ENCODE peak calls at places on chromosomes 11 and 22, in nine cellular contexts. One of them, this sample, is unnamed.

GRCh38 chr11:120336641-120337132 is 474 bp downstream of the ARHGEF12 start:
- DNase-seq in Calu3: no peak
- DNase-seq in HuH-7.5: peak
- DNase-seq in GM03348: peak
- DNase-seq in neural progenitor cell: no peak
- DNase-seq in non-pigmented ciliary epithelial cell: no peak
- DNase-seq in stimulated activated naive CD4-positive, alpha-beta T cell: peak
- DNase-seq in left lobe of liver: no peak
- DNase-seq in stimulated activated CD8-positive, alpha-beta memory T cell treated with anti-CD3 and anti-CD28 coated beads, Interleukin-15, amount 100 ng/mL, for 4 hours: peak
- DNase-seq in this sample: peak

GRCh38 chr11:34585870-34586654 is 34.8 kb upstream of the EHF start:
- DNase-seq in Calu3: no peak
- DNase-seq in HuH-7.5: peak
- DNase-seq in GM03348: peak
- DNase-seq in neural progenitor cell: peak
- DNase-seq in non-pigmented ciliary epithelial cell: no peak
- DNase-seq in stimulated activated naive CD4-positive, alpha-beta T cell: no peak
- DNase-seq in left lobe of liver: no peak
- DNase-seq in stimulated activated CD8-positive, alpha-beta memory T cell treated with anti-CD3 and anti-CD28 coated beads, Interleukin-15, amount 100 ng/mL, for 4 hours: no peak
- DNase-seq in this sample: no peak

GRCh38 chr22:37126882-37127281 is 17.4 kb upstream of the TMPRSS6 start:
- DNase-seq in Calu3: no peak
- DNase-seq in HuH-7.5: no peak
- DNase-seq in GM03348: no peak
- DNase-seq in neural progenitor cell: peak
- DNase-seq in non-pigmented ciliary epithelial cell: no peak
- DNase-seq in stimulated activated naive CD4-positive, alpha-beta T cell: no peak
- DNase-seq in left lobe of liver: no peak
- DNase-seq in stimulated activated CD8-positive, alpha-beta memory T cell treated with anti-CD3 and anti-CD28 coated beads, Interleukin-15, amount 100 ng/mL, for 4 hours: no peak
- DNase-seq in this sample: no peak

GRCh38 chr22:45703758-45704157 is 32.1 kb downstream of the ATXN10 start:
- DNase-seq in Calu3: no peak
- DNase-seq in HuH-7.5: no peak
- DNase-seq in GM03348: no peak
- DNase-seq in neural progenitor cell: peak
- DNase-seq in non-pigmented ciliary epithelial cell: no peak
- DNase-seq in stimulated activated naive CD4-positive, alpha-beta T cell: no peak
- DNase-seq in left lobe of liver: no peak
- DNase-seq in stimulated activated CD8-positive, alpha-beta memory T cell treated with anti-CD3 and anti-CD28 coated beads, Interleukin-15, amount 100 ng/mL, for 4 hours: no peak
- DNase-seq in this sample: no peak

GRCh38 chr11:79404325-79404724 is 36.5 kb downstream of the TENM4 start:
- DNase-seq in Calu3: no peak
- DNase-seq in HuH-7.5: no peak
- DNase-seq in GM03348: no peak
- DNase-seq in neural progenitor cell: no peak
- DNase-seq in non-pigmented ciliary epithelial cell: no peak
- DNase-seq in stimulated activated naive CD4-positive, alpha-beta T cell: no peak
- DNase-seq in left lobe of liver: no peak
- DNase-seq in stimulated activated CD8-positive, alpha-beta memory T cell treated with anti-CD3 and anti-CD28 coated beads, Interleukin-15, amount 100 ng/mL, for 4 hours: no peak
- DNase-seq in this sample: no peak

GRCh38 chr22:45096256-45096907 is 67.3 kb upstream of the NUP50 start:
- DNase-seq in Calu3: peak
- DNase-seq in HuH-7.5: peak
- DNase-seq in GM03348: peak
- DNase-seq in neural progenitor cell: peak
- DNase-seq in non-pigmented ciliary epithelial cell: no peak
- DNase-seq in stimulated activated naive CD4-positive, alpha-beta T cell: peak
- DNase-seq in left lobe of liver: peak
- DNase-seq in stimulated activated CD8-positive, alpha-beta memory T cell treated with anti-CD3 and anti-CD28 coated beads, Interleukin-15, amount 100 ng/mL, for 4 hours: no peak
- DNase-seq in this sample: peak

GRCh38 chr11:110148775-110149744 is 55.9 kb downstream of the ZC3H12C start:
- DNase-seq in Calu3: no peak
- DNase-seq in HuH-7.5: no peak
- DNase-seq in GM03348: peak
- DNase-seq in neural progenitor cell: no peak
- DNase-seq in non-pigmented ciliary epithelial cell: peak
- DNase-seq in stimulated activated naive CD4-positive, alpha-beta T cell: no peak
- DNase-seq in left lobe of liver: no peak
- DNase-seq in stimulated activated CD8-positive, alpha-beta memory T cell treated with anti-CD3 and anti-CD28 coated beads, Interleukin-15, amount 100 ng/mL, for 4 hours: no peak
- DNase-seq in this sample: no peak

GRCh38 chr22:28408702-28409101 is 270.9 kb downstream of the TTC28 start:
- DNase-seq in Calu3: no peak
- DNase-seq in HuH-7.5: no peak
- DNase-seq in GM03348: no peak
- DNase-seq in neural progenitor cell: no peak
- DNase-seq in non-pigmented ciliary epithelial cell: no peak
- DNase-seq in stimulated activated naive CD4-positive, alpha-beta T cell: no peak
- DNase-seq in left lobe of liver: no peak
- DNase-seq in stimulated activated CD8-positive, alpha-beta memory T cell treated with anti-CD3 and anti-CD28 coated beads, Interleukin-15, amount 100 ng/mL, for 4 hours: no peak
- DNase-seq in this sample: no peak

GRCh38 chr22:38189104-38189503 is 7.5 kb upstream of the PLA2G6 start:
- DNase-seq in Calu3: no peak
- DNase-seq in HuH-7.5: no peak
- DNase-seq in GM03348: no peak
- DNase-seq in neural progenitor cell: no peak
- DNase-seq in non-pigmented ciliary epithelial cell: no peak
- DNase-seq in stimulated activated naive CD4-positive, alpha-beta T cell: no peak
- DNase-seq in left lobe of liver: no peak
- DNase-seq in stimulated activated CD8-positive, alpha-beta memory T cell treated with anti-CD3 and anti-CD28 coated beads, Interleukin-15, amount 100 ng/mL, for 4 hours: no peak
- DNase-seq in this sample: no peak

GRCh38 chr11:57325735-57326048 is 940 bp upstream of the TNKS1BP1 start:
- DNase-seq in Calu3: no peak
- DNase-seq in HuH-7.5: no peak
- DNase-seq in GM03348: no peak
- DNase-seq in neural progenitor cell: no peak
- DNase-seq in non-pigmented ciliary epithelial cell: no peak
- DNase-seq in stimulated activated naive CD4-positive, alpha-beta T cell: no peak
- DNase-seq in left lobe of liver: peak
- DNase-seq in stimulated activated CD8-positive, alpha-beta memory T cell treated with anti-CD3 and anti-CD28 coated beads, Interleukin-15, amount 100 ng/mL, for 4 hours: no peak
- DNase-seq in this sample: no peak

GRCh38 chr11:64125676-64126075 is 40.2 kb downstream of the MACROD1 start:
- DNase-seq in Calu3: no peak
- DNase-seq in HuH-7.5: no peak
- DNase-seq in GM03348: no peak
- DNase-seq in neural progenitor cell: no peak
- DNase-seq in non-pigmented ciliary epithelial cell: no peak
- DNase-seq in stimulated activated naive CD4-positive, alpha-beta T cell: no peak
- DNase-seq in left lobe of liver: no peak
- DNase-seq in stimulated activated CD8-positive, alpha-beta memory T cell treated with anti-CD3 and anti-CD28 coated beads, Interleukin-15, amount 100 ng/mL, for 4 hours: no peak
- DNase-seq in this sample: no peak

GRCh38 chr11:79514269-79514668 is 73.4 kb upstream of the TENM4 start:
- DNase-seq in Calu3: no peak
- DNase-seq in HuH-7.5: no peak
- DNase-seq in GM03348: no peak
- DNase-seq in neural progenitor cell: no peak
- DNase-seq in non-pigmented ciliary epithelial cell: no peak
- DNase-seq in stimulated activated naive CD4-positive, alpha-beta T cell: no peak
- DNase-seq in left lobe of liver: no peak
- DNase-seq in stimulated activated CD8-positive, alpha-beta memory T cell treated with anti-CD3 and anti-CD28 coated beads, Interleukin-15, amount 100 ng/mL, for 4 hours: no peak
- DNase-seq in this sample: no peak

GRCh38 chr11:2432628-2433071 is 11.7 kb downstream of the TRPM5 start:
- DNase-seq in Calu3: no peak
- DNase-seq in HuH-7.5: no peak
- DNase-seq in GM03348: no peak
- DNase-seq in neural progenitor cell: no peak
- DNase-seq in non-pigmented ciliary epithelial cell: no peak
- DNase-seq in stimulated activated naive CD4-positive, alpha-beta T cell: no peak
- DNase-seq in left lobe of liver: no peak
- DNase-seq in stimulated activated CD8-positive, alpha-beta memory T cell treated with anti-CD3 and anti-CD28 coated beads, Interleukin-15, amount 100 ng/mL, for 4 hours: no peak
- DNase-seq in this sample: no peak

GRCh38 chr11:23995891-23996290 is 501.0 kb upstream of the LUZP2 start:
- DNase-seq in Calu3: no peak
- DNase-seq in HuH-7.5: no peak
- DNase-seq in GM03348: no peak
- DNase-seq in neural progenitor cell: no peak
- DNase-seq in non-pigmented ciliary epithelial cell: peak
- DNase-seq in stimulated activated naive CD4-positive, alpha-beta T cell: no peak
- DNase-seq in left lobe of liver: no peak
- DNase-seq in stimulated activated CD8-positive, alpha-beta memory T cell treated with anti-CD3 and anti-CD28 coated beads, Interleukin-15, amount 100 ng/mL, for 4 hours: no peak
- DNase-seq in this sample: no peak

GRCh38 chr22:22571862-22572261 is 12.8 kb upstream of the PRAME start:
- DNase-seq in Calu3: no peak
- DNase-seq in HuH-7.5: no peak
- DNase-seq in GM03348: no peak
- DNase-seq in neural progenitor cell: no peak
- DNase-seq in non-pigmented ciliary epithelial cell: no peak
- DNase-seq in stimulated activated naive CD4-positive, alpha-beta T cell: no peak
- DNase-seq in left lobe of liver: no peak
- DNase-seq in stimulated activated CD8-positive, alpha-beta memory T cell treated with anti-CD3 and anti-CD28 coated beads, Interleukin-15, amount 100 ng/mL, for 4 hours: no peak
- DNase-seq in this sample: no peak

GRCh38 chr11:44573333-44573732 is 7.9 kb downstream of the CD82 start:
- DNase-seq in Calu3: no peak
- DNase-seq in HuH-7.5: no peak
- DNase-seq in GM03348: peak
- DNase-seq in neural progenitor cell: no peak
- DNase-seq in non-pigmented ciliary epithelial cell: no peak
- DNase-seq in stimulated activated naive CD4-positive, alpha-beta T cell: no peak
- DNase-seq in left lobe of liver: no peak
- DNase-seq in stimulated activated CD8-positive, alpha-beta memory T cell treated with anti-CD3 and anti-CD28 coated beads, Interleukin-15, amount 100 ng/mL, for 4 hours: no peak
- DNase-seq in this sample: no peak

GRCh38 chr22:36368359-36368983 is 19.3 kb downstream of the MYH9 start:
- DNase-seq in Calu3: peak
- DNase-seq in HuH-7.5: no peak
- DNase-seq in GM03348: peak
- DNase-seq in neural progenitor cell: peak
- DNase-seq in non-pigmented ciliary epithelial cell: no peak
- DNase-seq in stimulated activated naive CD4-positive, alpha-beta T cell: no peak
- DNase-seq in left lobe of liver: no peak
- DNase-seq in stimulated activated CD8-positive, alpha-beta memory T cell treated with anti-CD3 and anti-CD28 coated beads, Interleukin-15, amount 100 ng/mL, for 4 hours: no peak
- DNase-seq in this sample: peak

GRCh38 chr11:20964985-20965384 is 295.6 kb downstream of the NELL1 start:
- DNase-seq in Calu3: no peak
- DNase-seq in HuH-7.5: no peak
- DNase-seq in GM03348: no peak
- DNase-seq in neural progenitor cell: no peak
- DNase-seq in non-pigmented ciliary epithelial cell: no peak
- DNase-seq in stimulated activated naive CD4-positive, alpha-beta T cell: no peak
- DNase-seq in left lobe of liver: no peak
- DNase-seq in stimulated activated CD8-positive, alpha-beta memory T cell treated with anti-CD3 and anti-CD28 coated beads, Interleukin-15, amount 100 ng/mL, for 4 hours: no peak
- DNase-seq in this sample: no peak

GRCh38 chr11:12372111-12372510 is 5.3 kb upstream of the PARVA start:
- DNase-seq in Calu3: no peak
- DNase-seq in HuH-7.5: no peak
- DNase-seq in GM03348: no peak
- DNase-seq in neural progenitor cell: no peak
- DNase-seq in non-pigmented ciliary epithelial cell: no peak
- DNase-seq in stimulated activated naive CD4-positive, alpha-beta T cell: no peak
- DNase-seq in left lobe of liver: no peak
- DNase-seq in stimulated activated CD8-positive, alpha-beta memory T cell treated with anti-CD3 and anti-CD28 coated beads, Interleukin-15, amount 100 ng/mL, for 4 hours: no peak
- DNase-seq in this sample: no peak

GRCh38 chr11:134522782-134523570 is 110.9 kb upstream of the B3GAT1 start:
- DNase-seq in Calu3: no peak
- DNase-seq in HuH-7.5: no peak
- DNase-seq in GM03348: no peak
- DNase-seq in neural progenitor cell: no peak
- DNase-seq in non-pigmented ciliary epithelial cell: no peak
- DNase-seq in stimulated activated naive CD4-positive, alpha-beta T cell: no peak
- DNase-seq in left lobe of liver: no peak
- DNase-seq in stimulated activated CD8-positive, alpha-beta memory T cell treated with anti-CD3 and anti-CD28 coated beads, Interleukin-15, amount 100 ng/mL, for 4 hours: no peak
- DNase-seq in this sample: no peak

GRCh38 chr11:27124514-27125264 is 84.1 kb downstream of the BBOX1 start:
- DNase-seq in Calu3: no peak
- DNase-seq in HuH-7.5: no peak
- DNase-seq in GM03348: peak
- DNase-seq in neural progenitor cell: no peak
- DNase-seq in non-pigmented ciliary epithelial cell: peak
- DNase-seq in stimulated activated naive CD4-positive, alpha-beta T cell: no peak
- DNase-seq in left lobe of liver: no peak
- DNase-seq in stimulated activated CD8-positive, alpha-beta memory T cell treated with anti-CD3 and anti-CD28 coated beads, Interleukin-15, amount 100 ng/mL, for 4 hours: no peak
- DNase-seq in this sample: no peak

GRCh38 chr11:2215561-2216399 is 44.2 kb upstream of the TH start:
- DNase-seq in Calu3: no peak
- DNase-seq in HuH-7.5: no peak
- DNase-seq in GM03348: no peak
- DNase-seq in neural progenitor cell: no peak
- DNase-seq in non-pigmented ciliary epithelial cell: no peak
- DNase-seq in stimulated activated naive CD4-positive, alpha-beta T cell: no peak
- DNase-seq in left lobe of liver: peak
- DNase-seq in stimulated activated CD8-positive, alpha-beta memory T cell treated with anti-CD3 and anti-CD28 coated beads, Interleukin-15, amount 100 ng/mL, for 4 hours: no peak
- DNase-seq in this sample: no peak

GRCh38 chr11:60785806-60786361 is 751 bp downstream of the MS4A10 start:
- DNase-seq in Calu3: no peak
- DNase-seq in HuH-7.5: no peak
- DNase-seq in GM03348: no peak
- DNase-seq in neural progenitor cell: no peak
- DNase-seq in non-pigmented ciliary epithelial cell: peak
- DNase-seq in stimulated activated naive CD4-positive, alpha-beta T cell: no peak
- DNase-seq in left lobe of liver: no peak
- DNase-seq in stimulated activated CD8-positive, alpha-beta memory T cell treated with anti-CD3 and anti-CD28 coated beads, Interleukin-15, amount 100 ng/mL, for 4 hours: no peak
- DNase-seq in this sample: no peak

GRCh38 chr11:63793163-63793562 is 20.1 kb upstream of the SPINDOC start:
- DNase-seq in Calu3: no peak
- DNase-seq in HuH-7.5: no peak
- DNase-seq in GM03348: peak
- DNase-seq in neural progenitor cell: no peak
- DNase-seq in non-pigmented ciliary epithelial cell: no peak
- DNase-seq in stimulated activated naive CD4-positive, alpha-beta T cell: no peak
- DNase-seq in left lobe of liver: no peak
- DNase-seq in stimulated activated CD8-positive, alpha-beta memory T cell treated with anti-CD3 and anti-CD28 coated beads, Interleukin-15, amount 100 ng/mL, for 4 hours: no peak
- DNase-seq in this sample: no peak

GRCh38 chr11:128757235-128757711 is 63.4 kb downstream of the FLI1 start:
- DNase-seq in Calu3: no peak
- DNase-seq in HuH-7.5: no peak
- DNase-seq in GM03348: no peak
- DNase-seq in neural progenitor cell: no peak
- DNase-seq in non-pigmented ciliary epithelial cell: no peak
- DNase-seq in stimulated activated naive CD4-positive, alpha-beta T cell: peak
- DNase-seq in left lobe of liver: no peak
- DNase-seq in stimulated activated CD8-positive, alpha-beta memory T cell treated with anti-CD3 and anti-CD28 coated beads, Interleukin-15, amount 100 ng/mL, for 4 hours: peak
- DNase-seq in this sample: no peak

GRCh38 chr11:118715245-118715807 is 35.9 kb upstream of the TREH start:
- DNase-seq in Calu3: no peak
- DNase-seq in HuH-7.5: no peak
- DNase-seq in GM03348: peak
- DNase-seq in neural progenitor cell: no peak
- DNase-seq in non-pigmented ciliary epithelial cell: no peak
- DNase-seq in stimulated activated naive CD4-positive, alpha-beta T cell: no peak
- DNase-seq in left lobe of liver: no peak
- DNase-seq in stimulated activated CD8-positive, alpha-beta memory T cell treated with anti-CD3 and anti-CD28 coated beads, Interleukin-15, amount 100 ng/mL, for 4 hours: no peak
- DNase-seq in this sample: no peak

GRCh38 chr11:115304774-115305472 is 199.3 kb downstream of the CADM1 start:
- DNase-seq in Calu3: no peak
- DNase-seq in HuH-7.5: no peak
- DNase-seq in GM03348: no peak
- DNase-seq in neural progenitor cell: no peak
- DNase-seq in non-pigmented ciliary epithelial cell: no peak
- DNase-seq in stimulated activated naive CD4-positive, alpha-beta T cell: no peak
- DNase-seq in left lobe of liver: no peak
- DNase-seq in stimulated activated CD8-positive, alpha-beta memory T cell treated with anti-CD3 and anti-CD28 coated beads, Interleukin-15, amount 100 ng/mL, for 4 hours: no peak
- DNase-seq in this sample: no peak

GRCh38 chr11:107716884-107717532 is 5.2 kb upstream of the SLN start:
- DNase-seq in Calu3: no peak
- DNase-seq in HuH-7.5: no peak
- DNase-seq in GM03348: no peak
- DNase-seq in neural progenitor cell: no peak
- DNase-seq in non-pigmented ciliary epithelial cell: no peak
- DNase-seq in stimulated activated naive CD4-positive, alpha-beta T cell: no peak
- DNase-seq in left lobe of liver: no peak
- DNase-seq in stimulated activated CD8-positive, alpha-beta memory T cell treated with anti-CD3 and anti-CD28 coated beads, Interleukin-15, amount 100 ng/mL, for 4 hours: no peak
- DNase-seq in this sample: no peak

GRCh38 chr22:43862074-43862881 is at the start of gene SULT4A1:
- DNase-seq in Calu3: peak
- DNase-seq in HuH-7.5: no peak
- DNase-seq in GM03348: peak
- DNase-seq in neural progenitor cell: peak
- DNase-seq in non-pigmented ciliary epithelial cell: no peak
- DNase-seq in stimulated activated naive CD4-positive, alpha-beta T cell: no peak
- DNase-seq in left lobe of liver: no peak
- DNase-seq in stimulated activated CD8-positive, alpha-beta memory T cell treated with anti-CD3 and anti-CD28 coated beads, Interleukin-15, amount 100 ng/mL, for 4 hours: no peak
- DNase-seq in this sample: no peak

GRCh38 chr11:58485961-58486360 is 21.9 kb downstream of the OR5B21 start:
- DNase-seq in Calu3: no peak
- DNase-seq in HuH-7.5: no peak
- DNase-seq in GM03348: no peak
- DNase-seq in neural progenitor cell: no peak
- DNase-seq in non-pigmented ciliary epithelial cell: no peak
- DNase-seq in stimulated activated naive CD4-positive, alpha-beta T cell: no peak
- DNase-seq in left lobe of liver: no peak
- DNase-seq in stimulated activated CD8-positive, alpha-beta memory T cell treated with anti-CD3 and anti-CD28 coated beads, Interleukin-15, amount 100 ng/mL, for 4 hours: no peak
- DNase-seq in this sample: no peak

GRCh38 chr22:41532908-41533825 is 11.1 kb downstream of the POLR3H start:
- DNase-seq in Calu3: peak
- DNase-seq in HuH-7.5: peak
- DNase-seq in GM03348: peak
- DNase-seq in neural progenitor cell: peak
- DNase-seq in non-pigmented ciliary epithelial cell: no peak
- DNase-seq in stimulated activated naive CD4-positive, alpha-beta T cell: peak
- DNase-seq in left lobe of liver: peak
- DNase-seq in stimulated activated CD8-positive, alpha-beta memory T cell treated with anti-CD3 and anti-CD28 coated beads, Interleukin-15, amount 100 ng/mL, for 4 hours: peak
- DNase-seq in this sample: peak